ENCODE peak calls at places on chromosome 5, in five cellular contexts. P, Y, N, C and U are unnamed samples.

GRCh38 chr5:57825026-57825683 is 342.5 kb upstream of the ACTBL2 start:
- DNase-seq in Y (no peak), P (peak), N (no peak), C (no peak), U (no peak)

GRCh38 chr5:92019376-92019990 is 636.4 kb upstream of the ARRDC3 start:
- DNase-seq in P (no peak), N (no peak), Y (no peak), C (no peak), U (no peak)

GRCh38 chr5:113020461-113021273 is 44.1 kb downstream of the DCP2 start:
- DNase-seq in N (no peak), P (no peak), Y (no peak), C (no peak), U (no peak)

GRCh38 chr5:176813587-176814312 is 3.4 kb downstream of the UNC5A start:
- DNase-seq in N (no peak), C (no peak), P (no peak), Y (no peak), U (no peak)

GRCh38 chr5:180818275-180818674 is 15.7 kb upstream of the MGAT1 start:
- DNase-seq in C (no peak), Y (no peak), N (no peak), P (peak), U (peak)

GRCh38 chr5:106755789-106756188 is 914.9 kb downstream of the EFNA5 start:
- DNase-seq in Y (peak), N (no peak), P (no peak), C (no peak), U (no peak)

GRCh38 chr5:169988947-169989346 is 8.7 kb upstream of the INSYN2B start:
- DNase-seq in C (no peak), N (no peak), Y (no peak), P (no peak), U (no peak)

GRCh38 chr5:128905225-128906110 is 59.8 kb upstream of the SLC27A6 start:
- DNase-seq in Y (peak), N (no peak), P (peak), C (no peak), U (no peak)

GRCh38 chr5:103487822-103488493 is 74.6 kb downstream of the NUDT12 start:
- DNase-seq in N (no peak), C (no peak), P (no peak), Y (peak), U (no peak)

GRCh38 chr5:79021753-79022152 is 36.6 kb upstream of the ARSB start:
- DNase-seq in Y (no peak), N (no peak), C (no peak), P (no peak), U (no peak)

GRCh38 chr5:67748165-67748690 is 467.3 kb upstream of the PIK3R1 start:
- DNase-seq in N (no peak), C (no peak), Y (no peak), P (no peak), U (no peak)

GRCh38 chr5:153476767-153477166 is 13.7 kb upstream of the GRIA1 start:
- DNase-seq in P (no peak), Y (no peak), N (no peak), C (no peak), U (no peak)

GRCh38 chr5:124677376-124677998 is 69.0 kb downstream of the ZNF608 start:
- DNase-seq in P (peak), N (no peak), C (no peak), Y (no peak), U (no peak)

GRCh38 chr5:143208781-143209510 is 194.5 kb downstream of the NR3C1 start:
- DNase-seq in P (no peak), Y (peak), C (no peak), N (no peak), U (no peak)

GRCh38 chr5:17077447-17078233 is 139.8 kb upstream of the BASP1 start:
- DNase-seq in Y (no peak), P (no peak), N (no peak), C (no peak), U (no peak)

GRCh38 chr5:8686707-8687106 is 817.8 kb downstream of the MTRR start:
- DNase-seq in N (no peak), P (no peak), C (no peak), Y (no peak), U (no peak)

GRCh38 chr5:113617191-113617796 is 103.8 kb downstream of the YTHDC2 start:
- DNase-seq in P (no peak), N (no peak), Y (no peak), C (no peak), U (no peak)

GRCh38 chr5:41414598-41414997 is 95.8 kb downstream of the PLCXD3 start:
- DNase-seq in Y (no peak), P (no peak), C (no peak), N (no peak), U (no peak)

GRCh38 chr5:163915481-163915961 is 410.1 kb downstream of the MAT2B start:
- DNase-seq in C (no peak), N (no peak), P (no peak), Y (peak), U (no peak)

GRCh38 chr5:173969167-173970049 is 19.6 kb upstream of the C5orf47 start:
- DNase-seq in N (peak), C (no peak), Y (no peak), P (peak), U (no peak)

GRCh38 chr5:112186401-112186990 is 232.6 kb downstream of the EPB41L4A start:
- DNase-seq in N (no peak), C (no peak), Y (peak), P (no peak), U (no peak)

GRCh38 chr5:162593881-162594280 is 526.3 kb downstream of the GABRG2 start:
- DNase-seq in C (no peak), Y (peak), N (no peak), P (no peak), U (no peak)

GRCh38 chr5:73692166-73692640 is 66.2 kb downstream of the ARHGEF28 start:
- DNase-seq in P (no peak), C (no peak), N (no peak), Y (peak), U (no peak)

GRCh38 chr5:73691301-73691700 is 65.3 kb downstream of the ARHGEF28 start:
- DNase-seq in C (no peak), P (no peak), N (no peak), Y (no peak), U (no peak)

GRCh38 chr5:73694089-73694488 is 68.1 kb downstream of the ARHGEF28 start:
- DNase-seq in Y (peak), N (no peak), P (no peak), C (no peak), U (no peak)

GRCh38 chr5:73692981-73693380 is 67.0 kb downstream of the ARHGEF28 start:
- DNase-seq in N (no peak), C (no peak), P (no peak), Y (peak), U (no peak)

GRCh38 chr5:73693573-73694061 is 67.6 kb downstream of the ARHGEF28 start:
- DNase-seq in C (no peak), P (peak), N (no peak), Y (peak), U (no peak)
- TF ChIP-seq CTCF in C (peak), P (peak), N (peak), Y (peak), U (no peak)

GRCh38 chr5:142063878-142064331 is 44.7 kb upstream of the NDFIP1 start:
- DNase-seq in N (peak), Y (no peak), C (peak), P (peak), U (peak)
- H3K4me3 ChIP-seq in N (no peak), Y (no peak), C (peak), P (no peak), U (no peak)

GRCh38 chr5:29161399-29161798 is 2032.1 kb upstream of the CDH6 start:
- DNase-seq in P (no peak), C (no peak), N (no peak), Y (no peak), U (no peak)

GRCh38 chr5:29162297-29162696 is 2031.2 kb upstream of the CDH6 start:
- DNase-seq in Y (no peak), C (no peak), N (no peak), P (no peak), U (no peak)

GRCh38 chr5:29161897-29162296 is 2031.6 kb upstream of the CDH6 start:
- DNase-seq in Y (no peak), N (no peak), P (no peak), C (no peak), U (no peak)

DNA sequence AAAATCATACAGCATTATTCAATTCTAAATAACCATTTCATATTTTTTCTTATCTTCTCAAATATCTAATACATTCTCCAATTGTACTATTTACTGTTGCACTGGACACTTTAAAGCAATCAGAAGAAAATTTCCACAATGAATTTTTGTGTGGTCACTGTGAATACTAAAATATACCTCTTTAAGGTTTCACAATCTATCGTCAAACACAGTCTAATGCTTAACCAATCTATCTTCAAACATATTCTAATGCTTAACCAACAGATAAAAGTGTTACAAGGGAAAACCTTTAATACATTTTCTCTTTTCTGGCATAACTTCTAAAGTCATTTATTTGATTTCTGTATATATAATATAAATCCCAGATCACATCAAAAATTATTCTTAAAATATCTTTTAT is 2035.5 kb upstream of the CDH6 start:
- DNase-seq in P (no peak), Y (no peak), N (no peak), C (no peak), U (no peak)
- TF ChIP-seq CTCF in P (no peak), Y (no peak), N (no peak), C (no peak), U (no peak)

DNA sequence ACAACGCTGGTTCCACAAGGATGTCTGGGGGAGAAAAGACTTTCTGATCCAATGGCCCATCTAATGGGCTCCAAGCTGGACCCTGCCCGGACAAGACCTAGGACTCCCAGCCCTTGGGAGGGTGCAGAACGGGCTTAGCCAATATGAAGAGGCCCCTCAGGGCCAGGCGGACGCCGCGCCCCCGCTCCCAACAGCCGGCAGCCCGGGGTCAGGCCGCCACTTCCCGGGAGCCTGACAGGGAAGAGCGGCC is 493 bp downstream of the P4HA2 start:
- DNase-seq in Y (no peak), P (no peak), N (no peak), C (no peak), U (peak)
- H3K4me3 ChIP-seq in Y (peak), P (peak), N (peak), C (peak), U (peak)

DNA sequence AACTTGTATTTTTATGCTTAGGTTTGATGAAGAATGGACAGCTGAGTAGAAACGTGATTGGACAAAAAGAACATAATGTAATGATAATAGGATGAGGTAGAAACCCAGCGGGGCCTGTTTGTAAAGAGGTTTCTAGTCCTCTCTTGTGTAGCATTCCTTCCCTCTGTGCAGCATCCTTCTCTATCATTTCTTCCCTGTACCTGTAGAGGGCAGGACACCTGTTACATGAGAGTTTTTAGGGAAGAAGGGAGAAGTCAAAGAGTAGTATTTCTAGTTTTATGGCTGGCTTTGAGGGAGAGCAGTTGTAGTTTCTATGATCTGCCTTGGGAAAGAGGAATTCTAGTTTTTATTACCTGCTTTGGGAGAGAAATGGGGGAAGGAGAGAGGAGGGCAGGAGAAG is 162.1 kb upstream of the FST start:
- DNase-seq in C (no peak), Y (no peak), N (no peak), P (no peak), U (no peak)
- TF ChIP-seq CTCF in C (no peak), Y (no peak), N (no peak), P (no peak), U (no peak)

GRCh38 chr5:140111859-140112551 is 1.9 kb upstream of the PURA start:
- DNase-seq in C (no peak), P (no peak), N (no peak), Y (peak), U (no peak)
- H3K4me3 ChIP-seq in C (no peak), P (no peak), N (no peak), Y (no peak), U (no peak)

GRCh38 chr5:171157233-171157632 is 151.8 kb upstream of the TLX3 start:
- DNase-seq in C (no peak), Y (no peak), N (no peak), P (no peak), U (no peak)

GRCh38 chr5:171155621-171156020 is 153.4 kb upstream of the TLX3 start:
- DNase-seq in N (no peak), C (no peak), Y (no peak), P (no peak), U (no peak)

GRCh38 chr5:171149333-171149732 is 159.7 kb upstream of the TLX3 start:
- DNase-seq in P (no peak), Y (peak), C (no peak), N (no peak), U (no peak)

GRCh38 chr5:171149772-171150171 is 159.3 kb upstream of the TLX3 start:
- DNase-seq in C (no peak), N (no peak), P (no peak), Y (peak), U (no peak)

GRCh38 chr5:171152382-171152781 is 156.7 kb upstream of the TLX3 start:
- DNase-seq in Y (no peak), P (no peak), C (no peak), N (no peak), U (no peak)
- TF ChIP-seq CTCF in Y (no peak), P (no peak), C (no peak), N (no peak), U (no peak)